ENCODE peak calls at places on chromosome 10, in four cellular contexts. E, S, L and B are unnamed samples.

GRCh38 chr10:119742988-119743646 is 17.3 kb downstream of the INPP5F start:
- DNase-seq in E (no peak), S (no peak), L (no peak), B (no peak)

GRCh38 chr10:75107756-75108683 is 3.4 kb upstream of the SAMD8 start:
- DNase-seq in E (peak), S (no peak), L (no peak), B (no peak)

GRCh38 chr10:7417103-7417623 is 6.3 kb upstream of the SFMBT2 start:
- DNase-seq in E (peak), S (no peak), L (no peak), B (no peak)

GRCh38 chr10:71312840-71313789 is 5.9 kb upstream of the SLC29A3 start:
- DNase-seq in E (peak), S (no peak), L (no peak), B (no peak)

GRCh38 chr10:99964791-99965190 is 45.0 kb downstream of the DNMBP start:
- DNase-seq in E (no peak), S (no peak), L (no peak), B (no peak)

GRCh38 chr10:18377898-18378297 is 237.7 kb downstream of the CACNB2 start:
- DNase-seq in E (no peak), S (no peak), L (no peak), B (no peak)

GRCh38 chr10:971150-971542 is 17.1 kb upstream of the GTPBP4 start:
- DNase-seq in E (no peak), S (no peak), L (no peak), B (no peak)

GRCh38 chr10:104331208-104331838 is 6.9 kb downstream of the ITPRIP start:
- DNase-seq in E (no peak), S (no peak), L (peak), B (peak)

GRCh38 chr10:62528441-62528840 is 154.3 kb downstream of the ZNF365 start:
- DNase-seq in E (no peak), S (no peak), L (no peak), B (no peak)

GRCh38 chr10:29710128-29710527 is 75.4 kb upstream of the SVIL start:
- DNase-seq in E (no peak), S (no peak), L (no peak), B (no peak)

GRCh38 chr10:19302117-19302516 is 253.5 kb downstream of the MALRD1 start:
- DNase-seq in E (no peak), S (no peak), L (no peak), B (no peak)

GRCh38 chr10:129838794-129839193 is 125.3 kb downstream of the EBF3 start:
- DNase-seq in E (no peak), S (no peak), L (no peak), B (no peak)

GRCh38 chr10:47039558-47039905 is 128.3 kb downstream of the PTPN20 start:
- DNase-seq in E (no peak), S (no peak), L (no peak), B (no peak)

GRCh38 chr10:59060852-59061251 is 115.6 kb upstream of the PHYHIPL start:
- DNase-seq in E (no peak), S (no peak), L (no peak), B (no peak)

GRCh38 chr10:45001382-45002148 is 842 bp downstream of the ZNF22 start:
- DNase-seq in E (peak), S (no peak), L (no peak), B (peak)

GRCh38 chr10:107924458-107924857 is 760.0 kb upstream of the SORCS1 start:
- DNase-seq in E (no peak), S (no peak), L (no peak), B (no peak)

GRCh38 chr10:83983578-83984255 is 155.6 kb upstream of the GHITM start:
- DNase-seq in E (peak), S (peak), L (peak), B (peak)

GRCh38 chr10:84200537-84201243 is 6.4 kb downstream of the CDHR1 start:
- DNase-seq in E (peak), S (no peak), L (no peak), B (no peak)

GRCh38 chr10:129808092-129808983 is 155.7 kb downstream of the EBF3 start:
- DNase-seq in E (no peak), S (no peak), L (no peak), B (no peak)

GRCh38 chr10:36504752-36505151 is 620.6 kb upstream of the ANKRD30A start:
- DNase-seq in E (no peak), S (no peak), L (no peak), B (no peak)

GRCh38 chr10:43119416-43120115 is 18.7 kb upstream of the CSGALNACT2 start:
- DNase-seq in E (no peak), S (no peak), L (no peak), B (no peak)

GRCh38 chr10:93579089-93579488 is 12.6 kb downstream of the FFAR4 start:
- DNase-seq in E (no peak), S (no peak), L (peak), B (no peak)

GRCh38 chr10:71740069-71740468 is 20.5 kb upstream of the C10orf105 start:
- DNase-seq in E (peak), S (no peak), L (no peak), B (no peak)

GRCh38 chr10:35103887-35104286 is 13.7 kb upstream of the CUL2 start:
- DNase-seq in E (no peak), S (no peak), L (no peak), B (no peak)

DNA sequence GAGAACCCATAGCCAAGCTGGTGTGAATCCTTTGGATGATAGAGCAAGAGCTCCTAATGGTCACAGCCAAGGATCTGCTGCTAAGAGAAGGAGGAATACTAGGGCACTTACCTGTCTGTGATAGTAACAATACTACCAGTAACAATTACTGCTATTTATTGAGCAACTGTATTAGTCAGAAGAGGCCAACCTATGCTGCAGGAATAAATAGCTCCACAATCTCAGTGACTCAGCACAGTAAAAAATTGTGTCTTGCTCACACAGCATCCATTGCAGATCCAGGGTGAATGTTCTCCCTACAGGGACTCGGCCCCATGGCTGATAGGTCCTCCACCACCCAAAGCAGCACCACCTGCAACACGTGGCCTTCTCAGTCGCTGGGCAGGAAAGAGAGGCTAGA is 257.6 kb upstream of the ZMIZ1 start:
- DNase-seq in E (no peak), S (no peak), L (no peak), B (no peak)
- TF ChIP-seq ELF4 in E (no peak), S (no peak), L (no peak), B (no peak)

GRCh38 chr10:13614530-13615332 is 28.0 kb downstream of the PRPF18 start:
- DNase-seq in E (no peak), S (peak), L (no peak), B (peak)
- TF ChIP-seq ELF4 in E (no peak), S (no peak), L (no peak), B (no peak)

DNA sequence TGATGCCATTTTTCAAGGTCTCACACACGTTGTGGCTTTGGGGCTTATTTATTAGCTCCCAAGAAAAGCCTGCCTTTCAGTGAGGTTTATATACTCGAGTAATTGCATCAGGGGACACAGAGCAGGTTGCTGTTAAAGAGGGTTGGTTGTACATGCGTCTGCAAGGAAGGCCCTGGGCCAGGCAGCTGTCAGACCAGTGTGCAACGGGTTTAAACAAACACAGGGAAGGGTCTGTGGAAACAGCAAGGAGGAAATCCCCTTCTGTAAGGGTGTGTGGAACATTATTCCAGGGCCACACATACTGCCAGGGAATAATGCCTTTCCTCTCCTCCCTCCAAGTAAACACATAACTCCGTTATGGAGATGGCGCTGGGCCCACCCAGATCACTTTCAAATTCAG is 1.7 kb upstream of the CHST15 start:
- DNase-seq in E (no peak), S (no peak), L (no peak), B (no peak)
- TF ChIP-seq ELF4 in E (no peak), S (no peak), L (no peak), B (no peak)

DNA sequence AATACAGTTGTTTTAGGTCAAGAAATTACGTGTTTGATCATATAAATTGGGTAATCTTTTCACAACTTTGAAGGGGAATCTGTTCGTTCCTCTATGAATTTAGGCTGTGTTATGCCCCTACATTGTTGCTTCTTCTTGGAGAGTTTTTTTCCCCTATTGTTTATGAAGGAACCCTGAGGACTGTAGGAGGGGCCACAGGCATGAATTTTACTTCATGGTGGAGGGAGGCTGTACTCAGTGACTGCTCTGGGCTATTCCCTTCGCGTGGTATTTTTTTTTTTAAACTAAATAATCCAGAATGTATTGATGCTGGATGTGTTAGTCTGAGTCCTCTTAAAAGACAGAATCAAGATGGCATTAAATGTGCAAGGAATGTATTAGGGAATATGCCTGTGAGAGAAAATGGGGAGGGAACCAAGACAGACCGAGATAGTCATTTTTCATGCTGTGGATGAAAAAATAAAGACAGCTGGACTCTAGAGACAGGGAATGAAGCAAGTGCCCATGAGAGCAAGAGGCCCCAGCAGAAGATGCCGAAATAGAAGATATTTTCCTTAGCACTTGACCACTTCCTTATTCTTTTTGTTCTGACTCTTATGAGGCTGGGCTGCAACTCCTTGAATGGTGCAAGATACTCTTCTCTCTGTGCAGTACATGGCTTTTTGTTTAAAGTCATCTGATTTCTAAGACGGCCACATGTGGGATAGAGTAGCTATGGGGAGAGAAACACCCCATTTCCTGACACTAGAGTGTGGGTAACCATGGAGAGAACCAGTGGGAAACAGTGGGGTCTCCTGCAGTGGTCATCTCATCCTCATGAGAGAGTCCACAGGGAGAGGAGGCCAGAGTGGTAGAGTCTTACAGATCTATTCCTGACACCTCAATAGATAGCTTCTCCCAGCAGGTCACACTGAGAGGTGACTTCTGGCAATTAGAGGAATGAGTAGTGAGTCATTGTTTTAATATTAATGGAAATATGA is 18.2 kb upstream of the VCL start:
- DNase-seq in E (no peak), S (no peak), L (no peak), B (no peak)
- TF ChIP-seq ELF4 in E (no peak), S (no peak), L (no peak), B (no peak)